ENCODE peak calls at places on chromosomes 13 and 19, in nine cellular contexts. One of them, this sample, is unnamed.

GRCh38 chr13:46057251-46058015 is 4.9 kb upstream of the ZC3H13 start:
- DNase-seq in endothelial cell: no peak
- DNase-seq in A549: no peak
- DNase-seq in activated naive CD8-positive, alpha-beta T cell treated with anti-CD3 and anti-CD28 coated beads, Interleukin-2, amount 50 U/mL, for 24 hours: no peak
- DNase-seq in mucosa of descending colon: no peak
- DNase-seq in psoas muscle: no peak
- DNase-seq in AG10803: peak
- DNase-seq in HT-29: no peak
- DNase-seq in heart right ventricle: no peak
- DNase-seq in this sample: no peak

GRCh38 chr13:21476893-21477472 is 17.9 kb upstream of the ZDHHC20 start:
- DNase-seq in endothelial cell: peak
- DNase-seq in A549: peak
- DNase-seq in activated naive CD8-positive, alpha-beta T cell treated with anti-CD3 and anti-CD28 coated beads, Interleukin-2, amount 50 U/mL, for 24 hours: peak
- DNase-seq in mucosa of descending colon: peak
- DNase-seq in psoas muscle: peak
- DNase-seq in AG10803: peak
- DNase-seq in HT-29: peak
- DNase-seq in heart right ventricle: peak
- DNase-seq in this sample: peak

GRCh38 chr13:110817143-110817542 is 97.7 kb downstream of the ANKRD10 start:
- DNase-seq in endothelial cell: no peak
- DNase-seq in A549: no peak
- DNase-seq in activated naive CD8-positive, alpha-beta T cell treated with anti-CD3 and anti-CD28 coated beads, Interleukin-2, amount 50 U/mL, for 24 hours: no peak
- DNase-seq in mucosa of descending colon: no peak
- DNase-seq in psoas muscle: no peak
- DNase-seq in AG10803: no peak
- DNase-seq in HT-29: no peak
- DNase-seq in heart right ventricle: no peak
- DNase-seq in this sample: no peak

GRCh38 chr19:45420356-45420755 is 3.4 kb downstream of the ERCC1 start:
- DNase-seq in endothelial cell: no peak
- DNase-seq in A549: no peak
- DNase-seq in activated naive CD8-positive, alpha-beta T cell treated with anti-CD3 and anti-CD28 coated beads, Interleukin-2, amount 50 U/mL, for 24 hours: no peak
- DNase-seq in mucosa of descending colon: no peak
- DNase-seq in psoas muscle: no peak
- DNase-seq in AG10803: no peak
- DNase-seq in HT-29: no peak
- DNase-seq in heart right ventricle: no peak
- DNase-seq in this sample: no peak

GRCh38 chr19:46471778-46472543 is 598 bp upstream of the PNMA8A start:
- DNase-seq in endothelial cell: no peak
- DNase-seq in A549: no peak
- DNase-seq in activated naive CD8-positive, alpha-beta T cell treated with anti-CD3 and anti-CD28 coated beads, Interleukin-2, amount 50 U/mL, for 24 hours: no peak
- DNase-seq in mucosa of descending colon: no peak
- DNase-seq in psoas muscle: no peak
- DNase-seq in AG10803: no peak
- DNase-seq in HT-29: no peak
- DNase-seq in heart right ventricle: no peak
- DNase-seq in this sample: no peak

GRCh38 chr13:21012211-21012610 is 49.2 kb downstream of the LATS2 start:
- DNase-seq in endothelial cell: no peak
- DNase-seq in A549: no peak
- DNase-seq in activated naive CD8-positive, alpha-beta T cell treated with anti-CD3 and anti-CD28 coated beads, Interleukin-2, amount 50 U/mL, for 24 hours: no peak
- DNase-seq in mucosa of descending colon: no peak
- DNase-seq in psoas muscle: no peak
- DNase-seq in AG10803: no peak
- DNase-seq in HT-29: no peak
- DNase-seq in heart right ventricle: no peak
- DNase-seq in this sample: no peak

GRCh38 chr13:94749162-94749561 is 36.8 kb upstream of the SOX21 start:
- DNase-seq in endothelial cell: no peak
- DNase-seq in A549: no peak
- DNase-seq in activated naive CD8-positive, alpha-beta T cell treated with anti-CD3 and anti-CD28 coated beads, Interleukin-2, amount 50 U/mL, for 24 hours: no peak
- DNase-seq in mucosa of descending colon: no peak
- DNase-seq in psoas muscle: no peak
- DNase-seq in AG10803: no peak
- DNase-seq in HT-29: no peak
- DNase-seq in heart right ventricle: no peak
- DNase-seq in this sample: no peak

GRCh38 chr19:1392939-1393530 is 8.3 kb downstream of the GAMT start:
- DNase-seq in endothelial cell: no peak
- DNase-seq in A549: no peak
- DNase-seq in activated naive CD8-positive, alpha-beta T cell treated with anti-CD3 and anti-CD28 coated beads, Interleukin-2, amount 50 U/mL, for 24 hours: no peak
- DNase-seq in mucosa of descending colon: no peak
- DNase-seq in psoas muscle: no peak
- DNase-seq in AG10803: no peak
- DNase-seq in HT-29: no peak
- DNase-seq in heart right ventricle: no peak
- DNase-seq in this sample: no peak

GRCh38 chr19:33055718-33056117 is 9.0 kb downstream of the RHPN2 start:
- DNase-seq in endothelial cell: no peak
- DNase-seq in A549: no peak
- DNase-seq in activated naive CD8-positive, alpha-beta T cell treated with anti-CD3 and anti-CD28 coated beads, Interleukin-2, amount 50 U/mL, for 24 hours: no peak
- DNase-seq in mucosa of descending colon: no peak
- DNase-seq in psoas muscle: no peak
- DNase-seq in AG10803: no peak
- DNase-seq in HT-29: no peak
- DNase-seq in heart right ventricle: no peak
- DNase-seq in this sample: no peak

GRCh38 chr19:37932985-37933953 is 26.3 kb downstream of the SIPA1L3 start:
- DNase-seq in endothelial cell: no peak
- DNase-seq in A549: peak
- DNase-seq in activated naive CD8-positive, alpha-beta T cell treated with anti-CD3 and anti-CD28 coated beads, Interleukin-2, amount 50 U/mL, for 24 hours: no peak
- DNase-seq in mucosa of descending colon: peak
- DNase-seq in psoas muscle: peak
- DNase-seq in AG10803: peak
- DNase-seq in HT-29: peak
- DNase-seq in heart right ventricle: no peak
- DNase-seq in this sample: no peak

GRCh38 chr13:44425041-44425814 is 51.6 kb downstream of the SERP2 start:
- DNase-seq in endothelial cell: no peak
- DNase-seq in A549: no peak
- DNase-seq in activated naive CD8-positive, alpha-beta T cell treated with anti-CD3 and anti-CD28 coated beads, Interleukin-2, amount 50 U/mL, for 24 hours: no peak
- DNase-seq in mucosa of descending colon: no peak
- DNase-seq in psoas muscle: no peak
- DNase-seq in AG10803: no peak
- DNase-seq in HT-29: no peak
- DNase-seq in heart right ventricle: no peak
- DNase-seq in this sample: no peak

GRCh38 chr19:45508681-45508930 is 1.3 kb downstream of the VASP start:
- DNase-seq in endothelial cell: no peak
- DNase-seq in A549: no peak
- DNase-seq in activated naive CD8-positive, alpha-beta T cell treated with anti-CD3 and anti-CD28 coated beads, Interleukin-2, amount 50 U/mL, for 24 hours: no peak
- DNase-seq in mucosa of descending colon: no peak
- DNase-seq in psoas muscle: no peak
- DNase-seq in AG10803: no peak
- DNase-seq in HT-29: no peak
- DNase-seq in heart right ventricle: peak
- DNase-seq in this sample: no peak

GRCh38 chr13:110486061-110486780 is 75.3 kb downstream of the RAB20 start:
- DNase-seq in endothelial cell: no peak
- DNase-seq in A549: no peak
- DNase-seq in activated naive CD8-positive, alpha-beta T cell treated with anti-CD3 and anti-CD28 coated beads, Interleukin-2, amount 50 U/mL, for 24 hours: no peak
- DNase-seq in mucosa of descending colon: no peak
- DNase-seq in psoas muscle: no peak
- DNase-seq in AG10803: no peak
- DNase-seq in HT-29: no peak
- DNase-seq in heart right ventricle: no peak
- DNase-seq in this sample: no peak

GRCh38 chr13:94825507-94825906 is 113.2 kb upstream of the SOX21 start:
- DNase-seq in endothelial cell: no peak
- DNase-seq in A549: no peak
- DNase-seq in activated naive CD8-positive, alpha-beta T cell treated with anti-CD3 and anti-CD28 coated beads, Interleukin-2, amount 50 U/mL, for 24 hours: no peak
- DNase-seq in mucosa of descending colon: no peak
- DNase-seq in psoas muscle: peak
- DNase-seq in AG10803: peak
- DNase-seq in HT-29: no peak
- DNase-seq in heart right ventricle: peak
- DNase-seq in this sample: peak

GRCh38 chr13:33185853-33186252 is 99.7 kb downstream of the STARD13 start:
- DNase-seq in endothelial cell: no peak
- DNase-seq in A549: no peak
- DNase-seq in activated naive CD8-positive, alpha-beta T cell treated with anti-CD3 and anti-CD28 coated beads, Interleukin-2, amount 50 U/mL, for 24 hours: no peak
- DNase-seq in mucosa of descending colon: no peak
- DNase-seq in psoas muscle: no peak
- DNase-seq in AG10803: no peak
- DNase-seq in HT-29: no peak
- DNase-seq in heart right ventricle: no peak
- DNase-seq in this sample: no peak

GRCh38 chr19:48487944-48488343 is 18.8 kb downstream of the CYTH2 start:
- DNase-seq in endothelial cell: no peak
- DNase-seq in A549: peak
- DNase-seq in activated naive CD8-positive, alpha-beta T cell treated with anti-CD3 and anti-CD28 coated beads, Interleukin-2, amount 50 U/mL, for 24 hours: no peak
- DNase-seq in mucosa of descending colon: no peak
- DNase-seq in psoas muscle: peak
- DNase-seq in AG10803: peak
- DNase-seq in HT-29: peak
- DNase-seq in heart right ventricle: peak
- DNase-seq in this sample: no peak

GRCh38 chr19:15379996-15380647 is 535 bp upstream of the AKAP8 start:
- DNase-seq in endothelial cell: peak
- DNase-seq in A549: peak
- DNase-seq in activated naive CD8-positive, alpha-beta T cell treated with anti-CD3 and anti-CD28 coated beads, Interleukin-2, amount 50 U/mL, for 24 hours: no peak
- DNase-seq in mucosa of descending colon: peak
- DNase-seq in psoas muscle: peak
- DNase-seq in AG10803: peak
- DNase-seq in HT-29: peak
- DNase-seq in heart right ventricle: peak
- DNase-seq in this sample: no peak

GRCh38 chr19:6108721-6109633 is 1.3 kb downstream of the RFX2 start:
- DNase-seq in endothelial cell: peak
- DNase-seq in A549: peak
- DNase-seq in activated naive CD8-positive, alpha-beta T cell treated with anti-CD3 and anti-CD28 coated beads, Interleukin-2, amount 50 U/mL, for 24 hours: peak
- DNase-seq in mucosa of descending colon: peak
- DNase-seq in psoas muscle: peak
- DNase-seq in AG10803: peak
- DNase-seq in HT-29: peak
- DNase-seq in heart right ventricle: peak
- DNase-seq in this sample: peak

GRCh38 chr13:98945863-98946605 is 31.8 kb downstream of the DOCK9 start:
- DNase-seq in endothelial cell: no peak
- DNase-seq in A549: no peak
- DNase-seq in activated naive CD8-positive, alpha-beta T cell treated with anti-CD3 and anti-CD28 coated beads, Interleukin-2, amount 50 U/mL, for 24 hours: no peak
- DNase-seq in mucosa of descending colon: no peak
- DNase-seq in psoas muscle: no peak
- DNase-seq in AG10803: no peak
- DNase-seq in HT-29: no peak
- DNase-seq in heart right ventricle: no peak
- DNase-seq in this sample: no peak

GRCh38 chr19:1860133-1860775 is 3.1 kb downstream of the KLF16 start:
- DNase-seq in endothelial cell: peak
- DNase-seq in A549: peak
- DNase-seq in activated naive CD8-positive, alpha-beta T cell treated with anti-CD3 and anti-CD28 coated beads, Interleukin-2, amount 50 U/mL, for 24 hours: no peak
- DNase-seq in mucosa of descending colon: peak
- DNase-seq in psoas muscle: no peak
- DNase-seq in AG10803: peak
- DNase-seq in HT-29: peak
- DNase-seq in heart right ventricle: peak
- DNase-seq in this sample: peak

GRCh38 chr13:82758056-82758455 is 1124.2 kb downstream of the SLITRK1 start:
- DNase-seq in endothelial cell: no peak
- DNase-seq in A549: peak
- DNase-seq in activated naive CD8-positive, alpha-beta T cell treated with anti-CD3 and anti-CD28 coated beads, Interleukin-2, amount 50 U/mL, for 24 hours: no peak
- DNase-seq in mucosa of descending colon: no peak
- DNase-seq in psoas muscle: no peak
- DNase-seq in AG10803: peak
- DNase-seq in HT-29: peak
- DNase-seq in heart right ventricle: no peak
- DNase-seq in this sample: no peak

GRCh38 chr19:35501684-35502083 is 11.4 kb upstream of the KRTDAP start:
- DNase-seq in endothelial cell: no peak
- DNase-seq in A549: no peak
- DNase-seq in activated naive CD8-positive, alpha-beta T cell treated with anti-CD3 and anti-CD28 coated beads, Interleukin-2, amount 50 U/mL, for 24 hours: no peak
- DNase-seq in mucosa of descending colon: no peak
- DNase-seq in psoas muscle: no peak
- DNase-seq in AG10803: no peak
- DNase-seq in HT-29: no peak
- DNase-seq in heart right ventricle: no peak
- DNase-seq in this sample: peak

GRCh38 chr19:21483589-21484170 is 21.7 kb upstream of the ZNF429 start:
- DNase-seq in endothelial cell: peak
- DNase-seq in A549: peak
- DNase-seq in activated naive CD8-positive, alpha-beta T cell treated with anti-CD3 and anti-CD28 coated beads, Interleukin-2, amount 50 U/mL, for 24 hours: peak
- DNase-seq in mucosa of descending colon: peak
- DNase-seq in psoas muscle: peak
- DNase-seq in AG10803: peak
- DNase-seq in HT-29: no peak
- DNase-seq in heart right ventricle: peak
- DNase-seq in this sample: peak

GRCh38 chr13:20349564-20350379 is 117.7 kb upstream of the GJB6 start:
- DNase-seq in endothelial cell: no peak
- DNase-seq in A549: no peak
- DNase-seq in activated naive CD8-positive, alpha-beta T cell treated with anti-CD3 and anti-CD28 coated beads, Interleukin-2, amount 50 U/mL, for 24 hours: no peak
- DNase-seq in mucosa of descending colon: no peak
- DNase-seq in psoas muscle: peak
- DNase-seq in AG10803: no peak
- DNase-seq in HT-29: no peak
- DNase-seq in heart right ventricle: no peak
- DNase-seq in this sample: no peak

GRCh38 chr19:6459356-6460098 is at the start of gene SLC25A23:
- DNase-seq in endothelial cell: peak
- DNase-seq in A549: peak
- DNase-seq in activated naive CD8-positive, alpha-beta T cell treated with anti-CD3 and anti-CD28 coated beads, Interleukin-2, amount 50 U/mL, for 24 hours: peak
- DNase-seq in mucosa of descending colon: peak
- DNase-seq in psoas muscle: peak
- DNase-seq in AG10803: peak
- DNase-seq in HT-29: peak
- DNase-seq in heart right ventricle: peak
- DNase-seq in this sample: peak

GRCh38 chr13:74662895-74663294 is 528.7 kb upstream of the KLF12 start:
- DNase-seq in endothelial cell: no peak
- DNase-seq in A549: no peak
- DNase-seq in activated naive CD8-positive, alpha-beta T cell treated with anti-CD3 and anti-CD28 coated beads, Interleukin-2, amount 50 U/mL, for 24 hours: no peak
- DNase-seq in mucosa of descending colon: no peak
- DNase-seq in psoas muscle: no peak
- DNase-seq in AG10803: peak
- DNase-seq in HT-29: no peak
- DNase-seq in heart right ventricle: no peak
- DNase-seq in this sample: no peak

GRCh38 chr19:31317098-31317497 is 32.1 kb downstream of the TSHZ3 start:
- DNase-seq in endothelial cell: no peak
- DNase-seq in A549: no peak
- DNase-seq in activated naive CD8-positive, alpha-beta T cell treated with anti-CD3 and anti-CD28 coated beads, Interleukin-2, amount 50 U/mL, for 24 hours: no peak
- DNase-seq in mucosa of descending colon: no peak
- DNase-seq in psoas muscle: no peak
- DNase-seq in AG10803: no peak
- DNase-seq in HT-29: no peak
- DNase-seq in heart right ventricle: no peak
- DNase-seq in this sample: no peak

GRCh38 chr19:46803555-46803954 is 15.2 kb upstream of the SLC1A5 start:
- DNase-seq in endothelial cell: no peak
- DNase-seq in A549: no peak
- DNase-seq in activated naive CD8-positive, alpha-beta T cell treated with anti-CD3 and anti-CD28 coated beads, Interleukin-2, amount 50 U/mL, for 24 hours: no peak
- DNase-seq in mucosa of descending colon: no peak
- DNase-seq in psoas muscle: no peak
- DNase-seq in AG10803: no peak
- DNase-seq in HT-29: peak
- DNase-seq in heart right ventricle: no peak
- DNase-seq in this sample: no peak

GRCh38 chr19:45103625-45104319 is 10.8 kb downstream of the PPP1R37 start:
- DNase-seq in endothelial cell: no peak
- DNase-seq in A549: no peak
- DNase-seq in activated naive CD8-positive, alpha-beta T cell treated with anti-CD3 and anti-CD28 coated beads, Interleukin-2, amount 50 U/mL, for 24 hours: no peak
- DNase-seq in mucosa of descending colon: no peak
- DNase-seq in psoas muscle: no peak
- DNase-seq in AG10803: no peak
- DNase-seq in HT-29: no peak
- DNase-seq in heart right ventricle: peak
- DNase-seq in this sample: no peak

GRCh38 chr13:101307181-101307701 is 109.1 kb downstream of the NALCN start:
- DNase-seq in endothelial cell: no peak
- DNase-seq in A549: no peak
- DNase-seq in activated naive CD8-positive, alpha-beta T cell treated with anti-CD3 and anti-CD28 coated beads, Interleukin-2, amount 50 U/mL, for 24 hours: no peak
- DNase-seq in mucosa of descending colon: no peak
- DNase-seq in psoas muscle: no peak
- DNase-seq in AG10803: peak
- DNase-seq in HT-29: no peak
- DNase-seq in heart right ventricle: no peak
- DNase-seq in this sample: no peak

GRCh38 chr19:21158523-21159135 is 16.8 kb downstream of the ZNF431 start:
- DNase-seq in endothelial cell: no peak
- DNase-seq in A549: no peak
- DNase-seq in activated naive CD8-positive, alpha-beta T cell treated with anti-CD3 and anti-CD28 coated beads, Interleukin-2, amount 50 U/mL, for 24 hours: no peak
- DNase-seq in mucosa of descending colon: no peak
- DNase-seq in psoas muscle: no peak
- DNase-seq in AG10803: peak
- DNase-seq in HT-29: no peak
- DNase-seq in heart right ventricle: no peak
- DNase-seq in this sample: no peak

This sample was measured in uterus.